ENCODE peak calls at places on chromosomes 6 and 20, in eight cellular contexts. B, K, J, R, A, L, V and M are unnamed samples.

GRCh38 chr6:126152346-126152745 is 166.0 kb downstream of the TRMT11 start:
- DNase-seq in B (no peak), K (no peak), J (no peak), R (no peak), A (no peak), L (no peak), V (no peak), M (no peak)

GRCh38 chr6:134352786-134353480 is 35.0 kb upstream of the SGK1 start:
- DNase-seq in B (no peak), K (no peak), J (no peak), R (no peak), A (peak; percentile 88), L (peak; percentile 44), V (no peak), M (no peak)

GRCh38 chr6:138226701-138227315 is 8.5 kb upstream of the PBOV1 start:
- DNase-seq in B (no peak), K (no peak), J (no peak), R (no peak), A (peak; percentile 14), L (no peak), V (no peak), M (no peak)

GRCh38 chr20:32333988-32334885 is 23.9 kb upstream of the ASXL1 start:
- DNase-seq in B (peak; percentile 68), K (peak; percentile 66), J (no peak), R (no peak), A (no peak), L (no peak), V (no peak), M (peak; percentile 29)

GRCh38 chr20:62936996-62937352 is 973 bp upstream of the GID8 start:
- DNase-seq in B (no peak), K (no peak), J (no peak), R (no peak), A (peak; percentile 89), L (peak; percentile 46), V (no peak), M (no peak)

GRCh38 chr6:100460650-100461204 is 4.0 kb downstream of the SIM1 start:
- DNase-seq in B (no peak), K (no peak), J (no peak), R (no peak), A (peak; percentile 63), L (no peak), V (no peak), M (no peak)

GRCh38 chr6:117919775-117920492 is 12.9 kb downstream of the SLC35F1 start:
- DNase-seq in B (peak; percentile 15), K (no peak), J (no peak), R (no peak), A (peak; percentile 6), L (no peak), V (no peak), M (no peak)

GRCh38 chr6:123415844-123416468 is 220.8 kb downstream of the TRDN start:
- DNase-seq in B (no peak), K (no peak), J (no peak), R (peak; percentile 50), A (peak; percentile 67), L (peak; percentile 23), V (no peak), M (no peak)

GRCh38 chr6:47042238-47042843 is at the start of gene ADGRF1:
- DNase-seq in B (no peak), K (no peak), J (no peak), R (no peak), A (no peak), L (peak; percentile 79), V (no peak), M (no peak)

GRCh38 chr6:156010-156409 is 136.3 kb upstream of the DUSP22 start:
- DNase-seq in B (no peak), K (no peak), J (no peak), R (no peak), A (no peak), L (no peak), V (no peak), M (no peak)

GRCh38 chr6:128363020-128363419 is 157.4 kb downstream of the PTPRK start:
- DNase-seq in B (no peak), K (no peak), J (no peak), R (no peak), A (no peak), L (no peak), V (no peak), M (no peak)

GRCh38 chr20:46031701-46032254 is 2.8 kb downstream of the SLC12A5 start:
- DNase-seq in B (no peak), K (no peak), J (no peak), R (no peak), A (peak; percentile 17), L (no peak), V (no peak), M (no peak)

GRCh38 chr6:156508126-156508525 is 269.1 kb upstream of the ARID1B start:
- DNase-seq in B (no peak), K (no peak), J (no peak), R (no peak), A (no peak), L (no peak), V (no peak), M (no peak)

GRCh38 chr20:39524371-39524911 is 562.3 kb downstream of the DHX35 start:
- DNase-seq in B (no peak), K (no peak), J (no peak), R (no peak), A (peak; percentile 31), L (peak; percentile 43), V (no peak), M (no peak)

GRCh38 chr6:169884158-169884557 is 132.7 kb downstream of the ERMARD start:
- DNase-seq in B (no peak), K (no peak), J (no peak), R (no peak), A (no peak), L (no peak), V (no peak), M (no peak)

GRCh38 chr20:19552144-19552895 is 205.7 kb upstream of the RIN2 start:
- DNase-seq in B (no peak), K (no peak), J (no peak), R (no peak), A (no peak), L (peak; percentile 21), V (peak; percentile 44), M (no peak)

GRCh38 chr20:35116258-35116657 is 23.7 kb upstream of the TRPC4AP start:
- DNase-seq in B (no peak), K (no peak), J (no peak), R (no peak), A (no peak), L (no peak), V (no peak), M (no peak)

GRCh38 chr6:38476141-38476540 is 163.6 kb downstream of the BTBD9 start:
- DNase-seq in B (no peak), K (no peak), J (no peak), R (no peak), A (peak; percentile 48), L (no peak), V (no peak), M (no peak)

GRCh38 chr20:18176318-18176785 is 38.7 kb downstream of the KAT14 start:
- DNase-seq in B (no peak), K (no peak), J (no peak), R (no peak), A (no peak), L (no peak), V (peak; percentile 50), M (no peak)

GRCh38 chr6:25413506-25413905 is 134.3 kb downstream of the CARMIL1 start:
- DNase-seq in B (no peak), K (no peak), J (no peak), R (no peak), A (no peak), L (no peak), V (no peak), M (no peak)

GRCh38 chr20:1872456-1873183 is 22.6 kb upstream of the SIRPA start:
- DNase-seq in B (no peak), K (no peak), J (no peak), R (no peak), A (peak; percentile 56), L (peak; percentile 66), V (no peak), M (no peak)

GRCh38 chr6:73802366-73802765 is 106.4 kb downstream of the CD109 start:
- DNase-seq in B (no peak), K (no peak), J (no peak), R (no peak), A (peak; percentile 41), L (no peak), V (no peak), M (no peak)

GRCh38 chr6:17630511-17631073 is 30.5 kb downstream of the FAM8A1 start:
- DNase-seq in B (no peak), K (no peak), J (no peak), R (no peak), A (no peak), L (no peak), V (no peak), M (no peak)

DNA sequence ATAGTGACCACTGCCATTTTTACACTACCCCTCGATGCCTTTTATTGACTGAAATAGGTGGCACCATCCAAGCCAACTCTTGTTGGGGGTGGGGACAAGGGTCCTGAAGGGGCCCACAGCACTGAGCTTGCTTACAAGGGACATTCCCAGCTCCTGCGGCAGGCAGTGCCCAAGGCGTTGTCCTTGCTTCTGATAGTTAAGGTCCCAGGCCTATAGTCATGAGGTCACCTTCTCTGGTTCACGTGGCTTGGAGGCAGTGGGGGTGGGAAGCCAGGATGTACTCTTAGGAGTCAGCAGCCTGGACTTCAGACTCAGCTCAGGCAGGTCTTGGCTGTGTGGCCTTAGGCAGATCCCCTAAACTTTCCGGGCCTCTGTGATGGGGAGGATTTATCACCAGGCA is 48.6 kb downstream of the TOX2 start:
- DNase-seq in B (no peak), K (no peak), J (no peak), R (no peak), A (peak; percentile 45), L (no peak), V (no peak), M (peak; percentile 45)
- H3K4me1 ChIP-seq in B (peaks cover 34% of the 10 kb centered on the region), K (peaks cover 25% of the 10 kb centered on the region), J (peaks cover 9% of the 10 kb centered on the region), R (peaks cover 74% of the 10 kb centered on the region), A (peaks cover 4% of the 10 kb centered on the region), L (peaks cover 3% of the 10 kb centered on the region), V (no peaks in the 10 kb centered on the region), M (no peaks in the 10 kb centered on the region)

GRCh38 chr6:112222111-112222726 is 32.1 kb downstream of the LAMA4 start:
- DNase-seq in B (no peak), K (no peak), J (no peak), R (no peak), A (peak; percentile 83), L (no peak), V (no peak), M (no peak)
- H3K4me1 ChIP-seq in B (peaks cover 96% of the 10 kb centered on the region), K (peaks cover 97% of the 10 kb centered on the region), J (peaks cover 19% of the 10 kb centered on the region), R (peaks cover 7% of the 10 kb centered on the region), A (peaks cover 98% of the 10 kb centered on the region), L (peaks cover 2% of the 10 kb centered on the region), V (no peaks in the 10 kb centered on the region), M (no peaks in the 10 kb centered on the region)

GRCh38 chr6:13305791-13306190 is 22.5 kb downstream of the TBC1D7 start:
- DNase-seq in B (no peak), K (no peak), J (no peak), R (no peak), A (no peak), L (no peak), V (no peak), M (no peak)
- H3K4me1 ChIP-seq in B (peaks cover 46% of the 10 kb centered on the region), K (peaks cover 61% of the 10 kb centered on the region), J (peaks cover 14% of the 10 kb centered on the region), R (peaks cover 16% of the 10 kb centered on the region), A (peaks cover 15% of the 10 kb centered on the region), L (peaks cover 11% of the 10 kb centered on the region), V (no peaks in the 10 kb centered on the region), M (peaks cover 32% of the 10 kb centered on the region)

GRCh38 chr20:34037121-34037520 is 43.4 kb downstream of the RALY start:
- DNase-seq in B (no peak), K (no peak), J (no peak), R (no peak), A (peak; percentile 46), L (peak; percentile 8), V (no peak), M (no peak)
- H3K4me1 ChIP-seq in B (peaks cover 70% of the 10 kb centered on the region), K (peaks cover 71% of the 10 kb centered on the region), J (peaks cover 28% of the 10 kb centered on the region), R (peaks cover 2% of the 10 kb centered on the region), A (peaks cover 17% of the 10 kb centered on the region), L (peaks cover 8% of the 10 kb centered on the region), V (peaks cover 9% of the 10 kb centered on the region), M (peaks cover 60% of the 10 kb centered on the region)